ENCODE peak calls at places on chromosomes 5 and 9, in four cellular contexts. One of them, this sample, is unnamed.

GRCh38 chr5:132427285-132428146 is 58.0 kb downstream of the SLC22A5 start:
- DNase-seq in heart left ventricle: no peak
- DNase-seq in lung: peak
- DNase-seq in GM12865: peak
- DNase-seq in this sample: peak

GRCh38 chr5:62521319-62521718 is 57.3 kb upstream of the LRRC70 start:
- DNase-seq in heart left ventricle: no peak
- DNase-seq in GM12865: peak
- DNase-seq in lung: no peak
- DNase-seq in this sample: peak

GRCh38 chr5:113255579-113256210 is 179.1 kb downstream of the TSSK1B start:
- DNase-seq in heart left ventricle: no peak
- DNase-seq in lung: no peak
- DNase-seq in GM12865: no peak
- DNase-seq in this sample: no peak

GRCh38 chr9:109519366-109519765 is 21.3 kb upstream of the PTPN3 start:
- DNase-seq in GM12865: no peak
- DNase-seq in lung: no peak
- DNase-seq in heart left ventricle: no peak
- DNase-seq in this sample: no peak

GRCh38 chr9:6805532-6805931 is 47.8 kb downstream of the KDM4C start:
- DNase-seq in heart left ventricle: peak
- DNase-seq in GM12865: no peak
- DNase-seq in lung: no peak
- DNase-seq in this sample: no peak

GRCh38 chr5:163447875-163448274 is 10.5 kb downstream of the CCNG1 start:
- DNase-seq in GM12865: no peak
- DNase-seq in heart left ventricle: no peak
- DNase-seq in lung: no peak
- DNase-seq in this sample: no peak

GRCh38 chr5:160441352-160441781 is 19.7 kb downstream of the PTTG1 start:
- DNase-seq in GM12865: peak
- DNase-seq in lung: no peak
- DNase-seq in heart left ventricle: no peak
- DNase-seq in this sample: no peak

GRCh38 chr5:107218457-107219193 is 452.1 kb downstream of the EFNA5 start:
- DNase-seq in GM12865: no peak
- DNase-seq in heart left ventricle: no peak
- DNase-seq in lung: no peak
- DNase-seq in this sample: no peak

GRCh38 chr9:75454891-75455290 is 366.6 kb downstream of the OSTF1 start:
- DNase-seq in lung: no peak
- DNase-seq in GM12865: no peak
- DNase-seq in heart left ventricle: no peak
- DNase-seq in this sample: no peak

GRCh38 chr9:135949666-135950134 is 11.5 kb downstream of the UBAC1 start:
- DNase-seq in lung: no peak
- DNase-seq in GM12865: no peak
- DNase-seq in heart left ventricle: no peak
- DNase-seq in this sample: no peak

GRCh38 chr9:130239741-130240241 is 25.8 kb upstream of the HMCN2 start:
- DNase-seq in GM12865: peak
- DNase-seq in lung: no peak
- DNase-seq in heart left ventricle: no peak
- DNase-seq in this sample: peak

GRCh38 chr5:74945561-74946165 is 79.5 kb upstream of the FAM169A start:
- DNase-seq in lung: no peak
- DNase-seq in GM12865: peak
- DNase-seq in heart left ventricle: no peak
- DNase-seq in this sample: peak

GRCh38 chr9:14591411-14591810 is 101.8 kb downstream of the ZDHHC21 start:
- DNase-seq in GM12865: no peak
- DNase-seq in lung: no peak
- DNase-seq in heart left ventricle: no peak
- DNase-seq in this sample: no peak

GRCh38 chr5:149594206-149594895 is 13.1 kb downstream of the ARHGEF37 start:
- DNase-seq in heart left ventricle: no peak
- DNase-seq in GM12865: no peak
- DNase-seq in lung: no peak
- DNase-seq in this sample: no peak

GRCh38 chr9:1207681-1208080 is 157.5 kb downstream of the DMRT2 start:
- DNase-seq in heart left ventricle: no peak
- DNase-seq in lung: no peak
- DNase-seq in GM12865: no peak
- DNase-seq in this sample: no peak

DNA sequence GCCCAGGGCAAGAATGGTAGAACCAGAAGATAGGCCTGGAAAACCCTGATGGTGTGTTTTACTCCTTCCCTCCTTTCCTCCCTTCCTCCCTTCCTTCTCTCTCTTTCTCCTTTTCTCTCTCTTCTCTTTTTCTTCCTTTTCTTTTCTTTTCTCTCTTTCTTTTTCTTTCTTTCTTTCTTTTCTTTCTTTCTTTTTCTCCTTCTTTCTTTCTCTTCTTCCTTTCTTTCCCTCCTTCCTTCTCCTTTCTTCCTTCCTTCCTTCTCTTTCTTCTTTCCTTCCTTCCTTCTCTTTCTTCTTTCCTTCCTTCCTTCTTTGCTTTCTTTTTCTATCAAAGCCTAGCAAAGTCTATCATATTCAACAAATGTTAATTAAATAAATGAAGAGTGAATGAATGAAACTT is 24.0 kb upstream of the UBE2QL1 start:
- DNase-seq in GM12865: no peak
- DNase-seq in lung: no peak
- DNase-seq in heart left ventricle: no peak
- DNase-seq in this sample: no peak
- TF ChIP-seq CTCF in GM12865: no peak
- TF ChIP-seq CTCF in lung: no peak
- TF ChIP-seq CTCF in heart left ventricle: no peak
- TF ChIP-seq CTCF in this sample: no peak

DNA sequence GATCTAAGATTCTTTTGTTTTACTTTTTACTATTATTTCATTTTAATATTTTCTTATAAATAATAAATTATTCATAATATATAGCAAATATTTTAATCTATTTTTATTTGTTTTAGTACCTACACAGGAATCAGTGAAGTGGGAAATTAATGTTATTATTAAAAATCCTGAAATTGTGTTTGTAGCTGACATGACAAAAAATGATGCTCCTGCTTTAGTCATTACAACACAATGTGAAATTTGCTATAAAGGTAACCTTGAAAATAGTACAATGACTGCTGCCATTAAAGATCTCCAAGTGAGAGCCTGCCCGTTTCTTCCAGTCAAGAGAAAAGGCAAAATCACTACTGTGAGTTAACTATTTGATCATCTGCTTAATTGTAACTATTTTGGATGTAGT is 138.7 kb downstream of the VPS13A start:
- DNase-seq in heart left ventricle: no peak
- DNase-seq in GM12865: no peak
- DNase-seq in lung: no peak
- DNase-seq in this sample: no peak
- TF ChIP-seq CTCF in heart left ventricle: no peak
- TF ChIP-seq CTCF in GM12865: no peak
- TF ChIP-seq CTCF in lung: no peak
- TF ChIP-seq CTCF in this sample: no peak

GRCh38 chr9:89234186-89234585 is 55.6 kb upstream of the SHC3 start:
- DNase-seq in heart left ventricle: no peak
- DNase-seq in lung: no peak
- DNase-seq in GM12865: no peak
- DNase-seq in this sample: no peak

GRCh38 chr9:89236955-89237573 is 58.4 kb upstream of the SHC3 start:
- DNase-seq in GM12865: no peak
- DNase-seq in heart left ventricle: no peak
- DNase-seq in lung: peak
- DNase-seq in this sample: no peak

GRCh38 chr9:89234636-89235035 is 56.0 kb upstream of the SHC3 start:
- DNase-seq in lung: peak
- DNase-seq in GM12865: peak
- DNase-seq in heart left ventricle: no peak
- DNase-seq in this sample: peak
- TF ChIP-seq CTCF in lung: no peak
- TF ChIP-seq CTCF in GM12865: peak
- TF ChIP-seq CTCF in heart left ventricle: peak
- TF ChIP-seq CTCF in this sample: no peak

GRCh38 chr5:158244882-158245281 is 385.9 kb upstream of the CLINT1 start:
- DNase-seq in heart left ventricle: no peak
- DNase-seq in lung: no peak
- DNase-seq in GM12865: no peak
- DNase-seq in this sample: no peak

GRCh38 chr5:158245513-158245912 is 386.6 kb upstream of the CLINT1 start:
- DNase-seq in lung: no peak
- DNase-seq in heart left ventricle: no peak
- DNase-seq in GM12865: no peak
- DNase-seq in this sample: no peak

DNA sequence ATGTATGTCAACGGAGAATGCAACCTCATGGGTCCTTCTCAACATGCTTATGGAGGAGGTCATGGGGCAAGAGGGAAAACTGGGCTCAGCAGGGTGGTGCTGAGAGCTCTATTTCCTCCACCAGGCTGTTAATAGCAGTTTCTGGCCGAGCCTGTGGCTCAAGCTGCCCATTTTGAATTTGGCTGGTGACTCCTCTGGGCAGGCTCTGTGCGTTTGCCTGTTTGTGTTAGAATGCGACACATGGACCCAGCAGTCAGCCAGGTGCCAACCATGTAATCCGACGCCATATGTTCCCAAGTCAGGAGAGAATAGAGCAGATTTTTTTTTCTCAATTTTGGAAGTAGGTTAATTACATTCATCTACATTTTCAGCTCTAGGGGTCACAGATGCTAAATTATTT is 387.7 kb upstream of the CLINT1 start:
- DNase-seq in heart left ventricle: no peak
- DNase-seq in lung: no peak
- DNase-seq in GM12865: no peak
- DNase-seq in this sample: no peak
- TF ChIP-seq CTCF in heart left ventricle: no peak
- TF ChIP-seq CTCF in lung: no peak
- TF ChIP-seq CTCF in GM12865: no peak
- TF ChIP-seq CTCF in this sample: no peak

GRCh38 chr5:3796736-3797135 is 201.1 kb downstream of the IRX1 start:
- DNase-seq in GM12865: no peak
- DNase-seq in lung: no peak
- DNase-seq in heart left ventricle: no peak
- DNase-seq in this sample: no peak

GRCh38 chr5:3794611-3795010 is 199.0 kb downstream of the IRX1 start:
- DNase-seq in GM12865: no peak
- DNase-seq in heart left ventricle: no peak
- DNase-seq in lung: no peak
- DNase-seq in this sample: no peak

GRCh38 chr5:3789519-3790193 is 194.0 kb downstream of the IRX1 start:
- DNase-seq in heart left ventricle: no peak
- DNase-seq in GM12865: no peak
- DNase-seq in lung: no peak
- DNase-seq in this sample: no peak

GRCh38 chr5:3787604-3788003 is 192.0 kb downstream of the IRX1 start:
- DNase-seq in GM12865: no peak
- DNase-seq in lung: no peak
- DNase-seq in heart left ventricle: no peak
- DNase-seq in this sample: no peak

DNA sequence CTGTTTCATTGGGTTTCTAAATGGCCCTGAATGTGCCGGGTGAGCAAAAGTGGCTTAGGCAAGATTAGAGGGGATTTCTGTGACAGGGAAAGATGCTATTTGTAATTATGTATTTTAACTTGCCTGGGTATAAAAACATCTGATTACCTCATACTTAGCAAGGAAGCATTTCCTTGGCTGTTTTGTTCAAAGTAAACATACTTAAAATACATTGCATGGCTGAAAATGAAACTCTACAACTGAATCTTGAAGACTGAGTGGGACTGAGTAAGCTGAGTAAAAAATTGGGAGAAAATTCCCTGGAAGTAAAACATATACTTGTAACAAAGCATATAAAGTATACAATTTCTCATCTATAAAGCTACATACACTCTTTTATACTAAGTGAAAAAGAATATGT is 197.5 kb downstream of the IRX1 start:
- DNase-seq in GM12865: no peak
- DNase-seq in heart left ventricle: no peak
- DNase-seq in lung: no peak
- DNase-seq in this sample: no peak
- TF ChIP-seq CTCF in GM12865: no peak
- TF ChIP-seq CTCF in heart left ventricle: no peak
- TF ChIP-seq CTCF in lung: no peak
- TF ChIP-seq CTCF in this sample: no peak

DNA sequence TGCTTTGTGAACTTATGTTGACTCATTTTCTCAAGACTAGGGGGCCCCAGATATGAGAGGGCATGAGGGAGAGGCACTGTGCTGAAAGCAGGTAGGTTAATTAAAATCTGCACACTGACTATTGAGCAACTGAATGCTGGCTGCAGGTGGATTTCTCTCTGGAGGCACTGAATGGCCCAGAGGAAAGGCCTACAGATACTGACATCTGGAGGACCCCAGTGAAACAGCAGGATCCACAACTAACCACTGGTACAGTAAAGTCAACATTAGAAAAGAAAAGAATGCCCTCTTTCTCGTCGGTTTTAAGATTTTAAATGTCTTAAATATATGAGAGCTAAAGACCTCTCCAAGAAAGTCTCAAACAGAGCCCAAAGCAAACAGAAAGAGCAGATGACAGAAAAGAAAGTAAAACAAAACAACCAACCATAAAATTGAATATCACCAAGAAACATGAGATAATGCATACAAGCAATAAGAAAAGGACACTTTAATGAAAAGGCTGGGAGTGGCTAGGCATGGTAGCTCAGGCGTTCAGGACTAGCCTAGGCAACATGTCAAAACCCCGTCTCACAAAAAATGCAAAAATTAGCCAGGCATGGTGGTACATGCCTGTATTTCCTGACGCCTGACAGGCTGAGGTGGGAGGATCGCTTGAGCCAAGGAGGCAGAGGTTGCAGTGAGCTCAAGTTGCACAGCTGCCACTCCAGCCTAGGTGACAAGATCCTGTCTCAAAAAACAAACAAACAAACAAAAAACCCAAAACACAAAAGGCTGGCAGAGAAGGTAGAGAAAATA is 43.3 kb downstream of the PUM3 start:
- DNase-seq in GM12865: no peak
- DNase-seq in lung: no peak
- DNase-seq in heart left ventricle: no peak
- DNase-seq in this sample: no peak
- TF ChIP-seq CTCF in GM12865: no peak
- TF ChIP-seq CTCF in lung: no peak
- TF ChIP-seq CTCF in heart left ventricle: peak
- TF ChIP-seq CTCF in this sample: no peak

DNA sequence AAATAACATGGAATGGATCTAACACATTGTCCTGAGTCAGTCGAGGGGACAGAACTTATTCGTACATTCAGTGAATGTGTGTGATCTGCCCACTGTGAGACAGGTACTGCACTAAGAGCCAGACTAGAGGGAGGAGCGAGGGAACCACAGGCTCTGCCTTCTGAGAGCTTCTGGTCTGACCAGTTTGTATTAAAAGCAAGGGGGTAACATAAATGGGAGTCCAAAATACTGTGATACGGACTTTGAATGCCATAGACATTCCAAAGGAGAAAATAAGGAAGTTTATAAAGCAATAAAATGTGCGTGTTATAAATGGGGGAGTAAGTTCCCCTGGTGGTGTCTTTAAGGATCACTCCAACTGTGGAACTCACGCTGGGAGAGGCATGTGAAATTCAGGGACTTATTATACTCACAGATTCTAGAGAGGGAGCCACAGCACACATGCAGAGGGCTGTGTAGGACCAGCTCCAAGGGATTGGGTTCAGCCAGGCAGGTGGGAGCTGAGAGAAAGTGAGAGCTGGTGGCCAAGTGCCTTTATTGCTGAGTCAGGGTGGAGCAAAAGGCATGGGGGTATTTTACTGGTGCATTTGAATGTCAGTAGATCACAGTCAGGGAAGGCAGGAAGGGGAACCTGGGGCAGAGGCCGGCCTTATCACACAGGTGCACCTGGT is 186.5 kb upstream of the WWC1 start:
- DNase-seq in GM12865: no peak
- DNase-seq in heart left ventricle: no peak
- DNase-seq in lung: no peak
- DNase-seq in this sample: no peak
- TF ChIP-seq CTCF in GM12865: no peak
- TF ChIP-seq CTCF in heart left ventricle: no peak
- TF ChIP-seq CTCF in lung: no peak
- TF ChIP-seq CTCF in this sample: no peak